ENCODE peak calls at places on chromosome 9, in five cellular contexts. A, M, T, F and Q are unnamed samples.

GRCh38 chr9:124098141-124098905 is 86.8 kb downstream of the LHX2 start:
- DNase-seq in A (no peak), F (no peak), M (no peak), T (no peak), Q (no peak)

GRCh38 chr9:92716557-92716956 is 46.6 kb upstream of the IPPK start:
- DNase-seq in F (peak), A (peak), T (no peak), M (peak), Q (peak)

GRCh38 chr9:87792831-87793288 is 66.9 kb downstream of the CTSL start:
- DNase-seq in F (peak), T (no peak), A (no peak), M (no peak), Q (no peak)

GRCh38 chr9:107276966-107277710 is 5.9 kb upstream of the RAD23B start:
- DNase-seq in F (no peak), M (no peak), T (no peak), A (no peak), Q (no peak)

GRCh38 chr9:135450956-135451355 is 28.6 kb upstream of the PPP1R26 start:
- DNase-seq in A (no peak), M (no peak), T (no peak), F (no peak), Q (no peak)

GRCh38 chr9:122988919-122989614 is 44.4 kb upstream of the GPR21 start:
- DNase-seq in T (no peak), A (no peak), F (no peak), M (no peak), Q (no peak)

GRCh38 chr9:122463828-122464632 is 13.7 kb downstream of the OR1J1 start:
- DNase-seq in F (no peak), T (peak), A (peak), M (no peak), Q (peak)

GRCh38 chr9:124456341-124457078 is 6.3 kb downstream of the ADGRD2 start:
- DNase-seq in M (no peak), F (no peak), A (no peak), T (no peak), Q (no peak)